ENCODE peak calls at places on chromosome 10, in six cellular contexts. I is Right ventricle myocardium superior; S is upper lobe of right lung; Y is activated naive CD4-positive, alpha-beta T cell treated with anti-CD3 and anti-CD28 coated beads, Interleukin-2, amount 50 U/mL, for 72 hours; E is right cardiac atrium; L is activated CD8-positive, alpha-beta T cell treated with anti-CD3 and anti-CD28 coated beads for 36 hours. B is an unnamed sample.

GRCh38 chr10:109062371-109062770 is 860.9 kb downstream of the XPNPEP1 start:
- ATAC-seq in I (no peak), S (peak; percentile 56), Y (no peak), E (no peak), L (no peak), B (no peak)

GRCh38 chr10:95480102-95480900 is 80.9 kb downstream of the SORBS1 start:
- ATAC-seq in I (peak; percentile 47), S (peak; percentile 48), Y (no peak), E (peak; percentile 80), L (no peak), B (peak; percentile 40)

GRCh38 chr10:75425291-75426079 is 5.9 kb upstream of the LRMDA start:
- ATAC-seq in I (no peak), S (no peak), Y (no peak), E (no peak), L (no peak), B (no peak)

GRCh38 chr10:73941300-73941699 is 30.4 kb downstream of the PLAU start:
- ATAC-seq in I (no peak), S (no peak), Y (no peak), E (no peak), L (no peak), B (no peak)

GRCh38 chr10:60828489-60828852 is 50.2 kb downstream of the CDK1 start:
- ATAC-seq in I (no peak), S (peak; percentile 55), Y (no peak), E (peak; percentile 65), L (no peak), B (no peak)

GRCh38 chr10:12697741-12698140 is 303.8 kb downstream of the CCDC3 start:
- ATAC-seq in I (peak; percentile 36), S (no peak), Y (no peak), E (peak; percentile 63), L (no peak), B (no peak)

GRCh38 chr10:28991738-28992270 is 297.1 kb upstream of the LYZL1 start:
- ATAC-seq in I (peak; percentile 94), S (peak; percentile 87), Y (peak; percentile 63), E (peak; percentile 83), L (peak; percentile 37), B (peak; percentile 82)

GRCh38 chr10:112637901-112638300 is 190.9 kb downstream of the VTI1A start:
- ATAC-seq in I (no peak), S (no peak), Y (no peak), E (no peak), L (no peak), B (no peak)

GRCh38 chr10:29712108-29712507 is 77.3 kb upstream of the SVIL start:
- ATAC-seq in I (no peak), S (no peak), Y (no peak), E (no peak), L (no peak), B (peak; percentile 33)

GRCh38 chr10:79425074-79425532 is 20.3 kb downstream of the ZCCHC24 start:
- ATAC-seq in I (peak; percentile 8), S (no peak), Y (no peak), E (peak; percentile 7), L (no peak), B (peak; percentile 13)